ENCODE peak calls at places on chromosomes 11 and 22, in four cellular contexts. One of them, this sample, is unnamed.

GRCh38 chr11:128448487-128448886 is 138.9 kb downstream of the ETS1 start:
- DNase-seq in stimulated activated naive CD4-positive, alpha-beta T cell: no peak
- DNase-seq in NCI-H1092 treated with DMSO at 0.1 percent for 48 hours: no peak
- DNase-seq in memory B cell: no peak
- DNase-seq in this sample: no peak

GRCh38 chr11:12430912-12431311 is 53.5 kb downstream of the PARVA start:
- DNase-seq in stimulated activated naive CD4-positive, alpha-beta T cell: no peak
- DNase-seq in NCI-H1092 treated with DMSO at 0.1 percent for 48 hours: no peak
- DNase-seq in memory B cell: no peak
- DNase-seq in this sample: no peak

GRCh38 chr11:106424111-106424510 is 346.6 kb downstream of the AASDHPPT start:
- DNase-seq in stimulated activated naive CD4-positive, alpha-beta T cell: no peak
- DNase-seq in NCI-H1092 treated with DMSO at 0.1 percent for 48 hours: no peak
- DNase-seq in memory B cell: no peak
- DNase-seq in this sample: no peak

GRCh38 chr11:117572671-117573070 is 224.3 kb downstream of the DSCAML1 start:
- DNase-seq in stimulated activated naive CD4-positive, alpha-beta T cell: no peak
- DNase-seq in NCI-H1092 treated with DMSO at 0.1 percent for 48 hours: no peak
- DNase-seq in memory B cell: no peak
- DNase-seq in this sample: no peak

GRCh38 chr11:96162816-96163499 is 180.0 kb downstream of the MAML2 start:
- DNase-seq in stimulated activated naive CD4-positive, alpha-beta T cell: no peak
- DNase-seq in NCI-H1092 treated with DMSO at 0.1 percent for 48 hours: no peak
- DNase-seq in memory B cell: no peak
- DNase-seq in this sample: no peak

GRCh38 chr22:21659864-21660525 is 5.8 kb upstream of the PPIL2 start:
- DNase-seq in stimulated activated naive CD4-positive, alpha-beta T cell: no peak
- DNase-seq in NCI-H1092 treated with DMSO at 0.1 percent for 48 hours: no peak
- DNase-seq in memory B cell: no peak
- DNase-seq in this sample: no peak

GRCh38 chr11:1083621-1084551 is 9.2 kb downstream of the MUC2 start:
- DNase-seq in stimulated activated naive CD4-positive, alpha-beta T cell: no peak
- DNase-seq in NCI-H1092 treated with DMSO at 0.1 percent for 48 hours: no peak
- DNase-seq in memory B cell: no peak
- DNase-seq in this sample: no peak

GRCh38 chr22:44661659-44662569 is 40.1 kb upstream of the PRR5 start:
- DNase-seq in stimulated activated naive CD4-positive, alpha-beta T cell: no peak
- DNase-seq in NCI-H1092 treated with DMSO at 0.1 percent for 48 hours: no peak
- DNase-seq in memory B cell: no peak
- DNase-seq in this sample: no peak

GRCh38 chr11:33737362-33737821 is 1.2 kb upstream of the CD59 start:
- DNase-seq in stimulated activated naive CD4-positive, alpha-beta T cell: no peak
- DNase-seq in NCI-H1092 treated with DMSO at 0.1 percent for 48 hours: no peak
- DNase-seq in memory B cell: no peak
- DNase-seq in this sample: no peak

GRCh38 chr22:19914201-19914943 is 27.2 kb upstream of the COMT start:
- DNase-seq in stimulated activated naive CD4-positive, alpha-beta T cell: no peak
- DNase-seq in NCI-H1092 treated with DMSO at 0.1 percent for 48 hours: no peak
- DNase-seq in memory B cell: no peak
- DNase-seq in this sample: no peak

GRCh38 chr11:61477734-61478148 is 30.8 kb upstream of the LRRC10B start:
- DNase-seq in stimulated activated naive CD4-positive, alpha-beta T cell: peak; percentile 31
- DNase-seq in NCI-H1092 treated with DMSO at 0.1 percent for 48 hours: peak; percentile 26
- DNase-seq in memory B cell: peak; percentile 68
- DNase-seq in this sample: no peak

GRCh38 chr11:75245356-75246005 is 4.9 kb downstream of the TPBGL start:
- DNase-seq in stimulated activated naive CD4-positive, alpha-beta T cell: no peak
- DNase-seq in NCI-H1092 treated with DMSO at 0.1 percent for 48 hours: no peak
- DNase-seq in memory B cell: no peak
- DNase-seq in this sample: no peak

GRCh38 chr22:20131856-20132685 is 467 bp downstream of the ZDHHC8 start:
- DNase-seq in stimulated activated naive CD4-positive, alpha-beta T cell: no peak
- DNase-seq in NCI-H1092 treated with DMSO at 0.1 percent for 48 hours: no peak
- DNase-seq in memory B cell: peak; percentile 38
- DNase-seq in this sample: no peak

GRCh38 chr11:113265343-113265742 is 49.0 kb upstream of the TTC12 start:
- DNase-seq in stimulated activated naive CD4-positive, alpha-beta T cell: no peak
- DNase-seq in NCI-H1092 treated with DMSO at 0.1 percent for 48 hours: no peak
- DNase-seq in memory B cell: no peak
- DNase-seq in this sample: no peak

GRCh38 chr22:46070722-46071450 is 79.4 kb upstream of the PPARA start:
- DNase-seq in stimulated activated naive CD4-positive, alpha-beta T cell: peak; percentile 65
- DNase-seq in NCI-H1092 treated with DMSO at 0.1 percent for 48 hours: no peak
- DNase-seq in memory B cell: peak; percentile 60
- DNase-seq in this sample: no peak

GRCh38 chr11:78838417-78838816 is 263.8 kb upstream of the NARS2 start:
- DNase-seq in stimulated activated naive CD4-positive, alpha-beta T cell: no peak
- DNase-seq in NCI-H1092 treated with DMSO at 0.1 percent for 48 hours: peak; percentile 59
- DNase-seq in memory B cell: no peak
- DNase-seq in this sample: no peak